ENCODE peak calls at places on chromosome 7, in five cellular contexts. M is GM23248, Z is gastrocnemius medialis, L is K562, V is spleen. Y is an unnamed sample. For H3K9me3 and H3K4me1, the result is how much of the 10 kb centered on the place peaks cover.

GRCh38 chr7:24609059-24609458 is 35.8 kb downstream of the PALS2 start:
- DNase-seq in Z (no peak), M (no peak), L (no peak), V (no peak), Y (no peak)

GRCh38 chr7:44574286-44574872 is 671 bp upstream of the DDX56 start:
- DNase-seq in M (no peak), L (peak), V (no peak), Z (no peak), Y (no peak)

GRCh38 chr7:76294344-76295024 is 8.0 kb upstream of the HSPB1 start:
- DNase-seq in Z (peak), L (peak), V (peak), M (peak), Y (peak)

GRCh38 chr7:30469303-30469702 is 9.3 kb downstream of the NOD1 start:
- DNase-seq in L (no peak), V (peak), M (peak), Z (no peak), Y (peak)

GRCh38 chr7:115662676-115663075 is 367.9 kb downstream of the TFEC start:
- DNase-seq in L (no peak), V (no peak), Z (no peak), M (peak), Y (no peak)

GRCh38 chr7:16744518-16745250 is 8.9 kb upstream of the TSPAN13 start:
- DNase-seq in L (no peak), V (no peak), M (no peak), Z (no peak), Y (no peak)

GRCh38 chr7:143415696-143416095 is 7.0 kb upstream of the EPHA1 start:
- DNase-seq in Z (no peak), L (no peak), M (peak), V (no peak), Y (no peak)

GRCh38 chr7:135285547-135285946 is 51.9 kb downstream of the STRA8 start:
- DNase-seq in Z (no peak), L (no peak), M (no peak), V (no peak), Y (no peak)

GRCh38 chr7:20172736-20173334 is 44.3 kb downstream of the MACC1 start:
- DNase-seq in L (peak), V (no peak), M (peak), Z (no peak), Y (peak)

GRCh38 chr7:28984219-28984618 is 26.1 kb upstream of the TRIL start:
- DNase-seq in Z (no peak), L (no peak), M (no peak), V (no peak), Y (no peak)

GRCh38 chr7:105885386-105886111 is 9.2 kb upstream of the ATXN7L1 start:
- DNase-seq in M (no peak), V (peak), Z (no peak), L (no peak), Y (no peak)

GRCh38 chr7:91082854-91083495 is 181.3 kb upstream of the FZD1 start:
- DNase-seq in V (no peak), M (peak), L (no peak), Z (no peak), Y (no peak)

GRCh38 chr7:130441408-130441854 is 615 bp upstream of the CEP41 start:
- DNase-seq in V (no peak), Z (no peak), M (peak), L (peak), Y (no peak)

GRCh38 chr7:18495412-18496335 is at the start of gene HDAC9:
- DNase-seq in Z (peak), V (peak), L (no peak), M (peak), Y (peak)

GRCh38 chr7:158145370-158145769 is 442.3 kb downstream of the PTPRN2 start:
- DNase-seq in M (no peak), Z (no peak), L (no peak), V (no peak), Y (no peak)

GRCh38 chr7:158150234-158150633 is 437.4 kb downstream of the PTPRN2 start:
- DNase-seq in V (no peak), M (no peak), Z (no peak), L (no peak), Y (no peak)
- H3K9me3 ChIP-seq in V (under half), M (under half), Z (under half), L (under half), Y (under half)

GRCh38 chr7:958221-959200 is 4.0 kb upstream of the ADAP1 start:
- DNase-seq in V (peak), Z (no peak), M (no peak), L (no peak), Y (peak)
- H3K4me1 ChIP-seq in V (under half), Z (under half), M (under half), L (half or more), Y (under half)

DNA sequence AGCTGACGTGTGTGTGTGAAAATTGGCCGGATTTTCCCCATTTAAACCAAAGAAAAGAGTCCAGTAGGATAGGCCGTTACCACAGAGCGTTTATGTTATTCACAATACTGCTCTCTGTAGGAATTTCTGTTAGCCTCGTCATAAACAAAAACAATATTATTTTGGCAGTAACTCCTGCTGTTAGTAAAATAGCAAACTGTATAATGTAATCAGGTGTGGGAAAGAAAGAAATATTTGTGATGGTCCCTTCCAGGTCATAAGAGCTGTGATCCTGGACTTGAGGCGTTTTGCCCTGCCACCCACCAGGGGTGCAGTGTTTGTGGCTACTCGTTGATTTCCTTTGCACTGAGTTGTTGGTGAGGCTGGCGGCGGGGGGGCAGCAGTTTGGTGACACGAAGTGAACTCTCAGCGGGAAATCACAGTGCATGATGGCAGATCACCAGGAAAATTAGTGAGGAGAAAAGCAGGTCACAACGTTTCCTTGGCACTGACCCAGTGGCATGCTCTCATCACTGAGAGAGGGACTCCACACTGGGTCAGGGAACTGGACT is 2.8 kb downstream of the EEPD1 start:
- DNase-seq in Z (peak), L (no peak), V (no peak), M (peak), Y (peak)
- H3K4me3 ChIP-seq in Z (peak), L (no peak), V (peak), M (peak), Y (peak)

GRCh38 chr7:13312327-13312726 is 624.9 kb downstream of the ARL4A start:
- DNase-seq in L (no peak), V (no peak), M (no peak), Z (no peak), Y (no peak)
- H3K9me3 ChIP-seq in L (under half), V (under half), M (under half), Z (under half), Y (under half)

GRCh38 chr7:55474944-55475911 is 97.1 kb downstream of the VOPP1 start:
- DNase-seq in V (peak), L (no peak), M (no peak), Z (no peak), Y (no peak)

GRCh38 chr7:55476852-55477780 is 95.2 kb downstream of the VOPP1 start:
- DNase-seq in V (peak), L (no peak), M (no peak), Z (no peak), Y (no peak)

GRCh38 chr7:55476071-55476803 is 96.1 kb downstream of the VOPP1 start:
- DNase-seq in L (no peak), M (peak), V (peak), Z (no peak), Y (no peak)

GRCh38 chr7:55478700-55479099 is 93.6 kb downstream of the VOPP1 start:
- DNase-seq in L (no peak), M (no peak), V (peak), Z (no peak), Y (no peak)

GRCh38 chr7:55477781-55478374 is 94.4 kb downstream of the VOPP1 start:
- DNase-seq in Z (no peak), V (peak), L (no peak), M (peak), Y (no peak)
- H3K4me1 ChIP-seq in Z (under half), V (under half), L (under half), M (under half), Y (under half)

DNA sequence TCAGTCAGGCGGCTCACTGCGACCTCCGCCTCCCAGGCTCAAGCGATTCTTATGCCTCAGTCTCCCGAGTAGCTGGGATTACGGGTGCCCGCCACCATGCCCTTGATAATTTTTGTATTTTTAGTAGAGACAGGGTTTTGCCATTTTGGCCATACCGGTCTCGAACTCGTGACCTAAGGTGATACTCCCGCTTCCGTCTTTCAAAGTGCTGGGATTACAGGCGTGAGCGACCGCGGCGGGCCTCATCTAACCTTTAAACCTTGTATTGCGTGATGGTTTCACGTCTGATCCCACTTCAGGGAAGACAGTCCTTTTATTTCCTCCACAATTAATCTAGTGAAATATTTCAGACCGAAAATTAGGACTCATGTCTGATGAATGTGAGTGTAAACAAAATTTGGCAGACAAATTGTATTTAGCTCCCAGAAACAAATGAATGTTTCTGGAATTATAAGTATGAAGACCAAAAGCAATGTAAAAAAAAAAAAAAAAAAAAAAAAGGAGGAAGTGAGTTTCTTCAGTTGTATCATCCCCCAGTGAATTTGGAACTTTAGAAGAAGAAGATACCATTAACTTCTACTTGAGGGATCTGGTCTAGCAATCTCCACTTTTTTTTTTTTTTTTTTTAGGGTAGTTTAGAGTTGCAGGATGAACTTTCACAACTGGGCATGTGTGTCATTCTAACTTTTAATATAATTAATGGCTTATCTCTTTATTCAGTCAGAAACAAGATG is 1.6 kb downstream of the NUP42 start:
- DNase-seq in M (peak), V (no peak), L (no peak), Z (no peak), Y (no peak)
- H3K4me3 ChIP-seq in M (peak), V (no peak), L (peak), Z (peak), Y (peak)

GRCh38 chr7:113137241-113137640 is 18.9 kb upstream of the SMIM30 start:
- DNase-seq in L (no peak), M (no peak), V (no peak), Z (no peak), Y (no peak)
- H3K9me3 ChIP-seq in L (under half), M (under half), V (under half), Z (under half), Y (under half)

GRCh38 chr7:99099499-99100077 is 44.3 kb downstream of the SMURF1 start:
- DNase-seq in M (peak), V (no peak), Z (no peak), L (no peak), Y (no peak)

GRCh38 chr7:99096124-99096887 is 47.6 kb downstream of the SMURF1 start:
- DNase-seq in M (no peak), L (no peak), V (no peak), Z (no peak), Y (no peak)

GRCh38 chr7:99098317-99098823 is 45.5 kb downstream of the SMURF1 start:
- DNase-seq in L (no peak), Z (no peak), M (peak), V (no peak), Y (no peak)

GRCh38 chr7:99097730-99098129 is 46.2 kb downstream of the SMURF1 start:
- DNase-seq in M (no peak), V (no peak), Z (no peak), L (no peak), Y (no peak)

GRCh38 chr7:99098824-99099498 is 44.9 kb downstream of the SMURF1 start:
- DNase-seq in M (peak), V (no peak), L (no peak), Z (no peak), Y (no peak)
- H3K4me1 ChIP-seq in M (under half), V (under half), L (under half), Z (half or more), Y (under half)

GRCh38 chr7:47380325-47381131 is 201.4 kb downstream of the TNS3 start:
- DNase-seq in Z (no peak), L (no peak), V (no peak), M (no peak), Y (no peak)
- H3K4me3 ChIP-seq in Z (peak), L (no peak), V (no peak), M (no peak), Y (no peak)

GRCh38 chr7:158410720-158411119 is 176.9 kb downstream of the PTPRN2 start:
- DNase-seq in M (no peak), Z (no peak), L (no peak), V (peak), Y (no peak)

GRCh38 chr7:158407581-158408331 is 179.9 kb downstream of the PTPRN2 start:
- DNase-seq in V (peak), L (no peak), M (peak), Z (no peak), Y (no peak)

GRCh38 chr7:158411232-158411950 is 176.2 kb downstream of the PTPRN2 start:
- DNase-seq in V (peak), Z (no peak), M (no peak), L (no peak), Y (no peak)

GRCh38 chr7:158409120-158409519 is 178.5 kb downstream of the PTPRN2 start:
- DNase-seq in L (no peak), Z (no peak), M (no peak), V (peak), Y (no peak)

DNA sequence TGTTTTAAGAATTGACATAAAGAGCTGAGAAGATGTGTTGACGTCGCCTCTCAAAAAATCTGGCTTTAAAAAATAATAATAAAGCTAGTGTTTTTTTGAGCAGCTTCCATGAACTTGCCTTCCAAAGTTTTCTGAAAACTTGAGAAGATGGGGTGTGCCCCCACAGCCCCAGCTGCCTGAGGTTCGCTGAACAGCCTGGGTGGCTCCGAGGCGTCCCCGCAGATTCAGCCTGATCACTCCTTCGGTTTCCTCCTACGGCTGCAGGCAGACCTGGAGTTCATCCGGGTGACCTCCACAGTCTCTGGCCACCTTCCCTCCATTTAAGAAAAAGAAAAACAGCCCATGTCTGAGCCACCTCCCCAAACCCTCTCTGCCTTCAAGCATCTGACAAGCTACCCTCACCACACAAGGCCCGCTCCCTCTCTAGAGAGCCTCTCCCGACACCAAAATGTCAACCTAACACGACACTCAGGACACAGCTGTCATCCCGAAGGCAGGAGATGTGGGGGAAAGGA is 177.8 kb downstream of the PTPRN2 start:
- DNase-seq in L (no peak), V (peak), M (no peak), Z (no peak), Y (no peak)
- H3K9me3 ChIP-seq in L (under half), V (under half), M (under half), Z (under half), Y (under half)

Y was measured in right cardiac atrium.